ENCODE peak calls at places on chromosomes 2 and 18, in seven cellular contexts. One of them, this sample, is unnamed.

GRCh38 chr2:94759211-94759610 is 112.0 kb upstream of the TEKT4 start:
- DNase-seq in HL-60: no peak
- DNase-seq in cardiac septum: no peak
- DNase-seq in HEK293T: peak
- DNase-seq in MV-4-11: peak
- DNase-seq in HAP-1: peak
- DNase-seq in stomach: no peak
- DNase-seq in this sample: peak

GRCh38 chr2:62459672-62460071 is 46.3 kb downstream of the TMEM17 start:
- DNase-seq in cardiac septum: no peak
- DNase-seq in MV-4-11: no peak
- DNase-seq in HEK293T: no peak
- DNase-seq in HAP-1: no peak
- DNase-seq in stomach: no peak
- DNase-seq in HL-60: no peak
- DNase-seq in this sample: no peak

GRCh38 chr2:54053830-54054229 is 61.6 kb upstream of the ACYP2 start:
- DNase-seq in MV-4-11: no peak
- DNase-seq in stomach: no peak
- DNase-seq in cardiac septum: no peak
- DNase-seq in HAP-1: no peak
- DNase-seq in HL-60: no peak
- DNase-seq in HEK293T: no peak
- DNase-seq in this sample: no peak

GRCh38 chr2:215447056-215447455 is 11.2 kb upstream of the FN1 start:
- DNase-seq in stomach: no peak
- DNase-seq in cardiac septum: no peak
- DNase-seq in HEK293T: no peak
- DNase-seq in HL-60: no peak
- DNase-seq in HAP-1: no peak
- DNase-seq in MV-4-11: no peak
- DNase-seq in this sample: no peak

GRCh38 chr2:10632230-10632629 is 57.5 kb downstream of the NOL10 start:
- DNase-seq in HEK293T: no peak
- DNase-seq in stomach: no peak
- DNase-seq in HAP-1: no peak
- DNase-seq in HL-60: no peak
- DNase-seq in MV-4-11: no peak
- DNase-seq in cardiac septum: no peak
- DNase-seq in this sample: no peak

GRCh38 chr2:20381457-20381856 is 30.8 kb upstream of the PUM2 start:
- DNase-seq in HL-60: no peak
- DNase-seq in MV-4-11: no peak
- DNase-seq in cardiac septum: no peak
- DNase-seq in stomach: peak
- DNase-seq in HAP-1: peak
- DNase-seq in HEK293T: peak
- DNase-seq in this sample: no peak

GRCh38 chr2:88141952-88142351 is 14.1 kb upstream of the FABP1 start:
- DNase-seq in HEK293T: no peak
- DNase-seq in cardiac septum: no peak
- DNase-seq in stomach: no peak
- DNase-seq in HL-60: no peak
- DNase-seq in MV-4-11: no peak
- DNase-seq in HAP-1: no peak
- DNase-seq in this sample: no peak

GRCh38 chr2:231298091-231298490 is 97.4 kb upstream of the B3GNT7 start:
- DNase-seq in cardiac septum: no peak
- DNase-seq in HL-60: no peak
- DNase-seq in HEK293T: no peak
- DNase-seq in MV-4-11: no peak
- DNase-seq in stomach: no peak
- DNase-seq in HAP-1: no peak
- DNase-seq in this sample: no peak

GRCh38 chr2:96541326-96541725 is 4.8 kb downstream of the ARID5A start:
- DNase-seq in cardiac septum: no peak
- DNase-seq in MV-4-11: no peak
- DNase-seq in HL-60: no peak
- DNase-seq in HAP-1: no peak
- DNase-seq in stomach: no peak
- DNase-seq in HEK293T: no peak
- DNase-seq in this sample: no peak

GRCh38 chr2:31853521-31853920 is 157.3 kb downstream of the MEMO1 start:
- DNase-seq in stomach: no peak
- DNase-seq in HL-60: no peak
- DNase-seq in HEK293T: no peak
- DNase-seq in cardiac septum: no peak
- DNase-seq in HAP-1: no peak
- DNase-seq in MV-4-11: no peak
- DNase-seq in this sample: no peak

GRCh38 chr2:217551229-217551909 is 451.4 kb downstream of the TNS1 start:
- DNase-seq in stomach: no peak
- DNase-seq in cardiac septum: no peak
- DNase-seq in HL-60: no peak
- DNase-seq in MV-4-11: no peak
- DNase-seq in HEK293T: no peak
- DNase-seq in HAP-1: peak
- DNase-seq in this sample: no peak

GRCh38 chr18:75472906-75473305 is 45.4 kb upstream of the SMIM21 start:
- DNase-seq in HEK293T: no peak
- DNase-seq in HL-60: no peak
- DNase-seq in cardiac septum: no peak
- DNase-seq in MV-4-11: no peak
- DNase-seq in HAP-1: no peak
- DNase-seq in stomach: no peak
- DNase-seq in this sample: no peak

GRCh38 chr2:157727693-157728092 is 99.0 kb upstream of the ACVR1C start:
- DNase-seq in HL-60: no peak
- DNase-seq in stomach: no peak
- DNase-seq in HEK293T: no peak
- DNase-seq in HAP-1: no peak
- DNase-seq in MV-4-11: no peak
- DNase-seq in cardiac septum: no peak
- DNase-seq in this sample: no peak

GRCh38 chr18:54155412-54155811 is 69.1 kb downstream of the MBD2 start:
- DNase-seq in HAP-1: no peak
- DNase-seq in HL-60: no peak
- DNase-seq in MV-4-11: no peak
- DNase-seq in stomach: no peak
- DNase-seq in HEK293T: no peak
- DNase-seq in cardiac septum: no peak
- DNase-seq in this sample: no peak

GRCh38 chr2:27522400-27522945 is 25.8 kb downstream of the GCKR start:
- DNase-seq in MV-4-11: no peak
- DNase-seq in HEK293T: no peak
- DNase-seq in HAP-1: no peak
- DNase-seq in stomach: no peak
- DNase-seq in HL-60: no peak
- DNase-seq in cardiac septum: no peak
- DNase-seq in this sample: no peak

GRCh38 chr18:51030537-51031258 is 685 bp downstream of the SMAD4 start:
- DNase-seq in stomach: peak
- DNase-seq in HL-60: no peak
- DNase-seq in MV-4-11: peak
- DNase-seq in HEK293T: peak
- DNase-seq in HAP-1: peak
- DNase-seq in cardiac septum: peak
- DNase-seq in this sample: peak

GRCh38 chr2:151120016-151120415 is 141.6 kb downstream of the RBM43 start:
- DNase-seq in HAP-1: no peak
- DNase-seq in stomach: no peak
- DNase-seq in HEK293T: no peak
- DNase-seq in HL-60: no peak
- DNase-seq in MV-4-11: no peak
- DNase-seq in cardiac septum: no peak
- DNase-seq in this sample: no peak

GRCh38 chr2:135246856-135247255 is 194.8 kb downstream of the RAB3GAP1 start:
- DNase-seq in HEK293T: no peak
- DNase-seq in stomach: no peak
- DNase-seq in HL-60: no peak
- DNase-seq in cardiac septum: no peak
- DNase-seq in MV-4-11: no peak
- DNase-seq in HAP-1: no peak
- DNase-seq in this sample: no peak